ENCODE peak calls at places on chromosomes 1 and 21, in eight cellular contexts. One of them, this sample, is unnamed.

GRCh38 chr1:35882586-35882944 is 444 bp upstream of the AGO1 start:
- DNase-seq in A549: no peak
- DNase-seq in K562: peak
- DNase-seq in HCT116: no peak
- DNase-seq in GM12878: no peak
- DNase-seq in HepG2: no peak
- DNase-seq in SK-N-SH: no peak
- DNase-seq in GM23338: no peak
- DNase-seq in this sample: no peak

GRCh38 chr1:87474098-87474497 is 145.4 kb downstream of the LMO4 start:
- DNase-seq in HepG2: no peak
- DNase-seq in A549: no peak
- DNase-seq in HCT116: no peak
- DNase-seq in K562: no peak
- DNase-seq in SK-N-SH: no peak
- DNase-seq in GM12878: no peak
- DNase-seq in GM23338: no peak
- DNase-seq in this sample: no peak

GRCh38 chr1:25037174-25038074 is 107.3 kb upstream of the RUNX3 start:
- DNase-seq in GM12878: no peak
- DNase-seq in A549: peak
- DNase-seq in SK-N-SH: peak
- DNase-seq in HepG2: peak
- DNase-seq in GM23338: peak
- DNase-seq in K562: peak
- DNase-seq in HCT116: peak
- DNase-seq in this sample: peak

GRCh38 chr1:6464514-6464836 is 1.5 kb downstream of the TNFRSF25 start:
- DNase-seq in A549: no peak
- DNase-seq in GM23338: no peak
- DNase-seq in K562: no peak
- DNase-seq in HCT116: no peak
- DNase-seq in GM12878: no peak
- DNase-seq in SK-N-SH: no peak
- DNase-seq in HepG2: peak
- DNase-seq in this sample: no peak

GRCh38 chr1:62796151-62796680 is 12.3 kb downstream of the ATG4C start:
- DNase-seq in A549: no peak
- DNase-seq in HCT116: no peak
- DNase-seq in SK-N-SH: no peak
- DNase-seq in GM12878: no peak
- DNase-seq in K562: no peak
- DNase-seq in HepG2: no peak
- DNase-seq in GM23338: no peak
- DNase-seq in this sample: no peak

GRCh38 chr1:234970731-234971476 is 157.7 kb downstream of the TOMM20 start:
- DNase-seq in GM23338: peak
- DNase-seq in K562: no peak
- DNase-seq in HepG2: peak
- DNase-seq in A549: no peak
- DNase-seq in SK-N-SH: peak
- DNase-seq in GM12878: no peak
- DNase-seq in HCT116: no peak
- DNase-seq in this sample: no peak

GRCh38 chr21:38831526-38832467 is 26.1 kb downstream of the ETS2 start:
- DNase-seq in HCT116: peak
- DNase-seq in HepG2: peak
- DNase-seq in GM23338: no peak
- DNase-seq in SK-N-SH: no peak
- DNase-seq in GM12878: peak
- DNase-seq in K562: no peak
- DNase-seq in A549: no peak
- DNase-seq in this sample: peak

GRCh38 chr21:42061195-42061865 is 9.8 kb upstream of the UMODL1 start:
- DNase-seq in A549: no peak
- DNase-seq in GM23338: no peak
- DNase-seq in HCT116: no peak
- DNase-seq in K562: no peak
- DNase-seq in GM12878: peak
- DNase-seq in HepG2: no peak
- DNase-seq in SK-N-SH: no peak
- DNase-seq in this sample: peak

GRCh38 chr1:98119793-98120192 is 199.0 kb upstream of the DPYD start:
- DNase-seq in K562: no peak
- DNase-seq in SK-N-SH: no peak
- DNase-seq in A549: no peak
- DNase-seq in HCT116: no peak
- DNase-seq in GM12878: no peak
- DNase-seq in HepG2: no peak
- DNase-seq in GM23338: peak
- DNase-seq in this sample: no peak

DNA sequence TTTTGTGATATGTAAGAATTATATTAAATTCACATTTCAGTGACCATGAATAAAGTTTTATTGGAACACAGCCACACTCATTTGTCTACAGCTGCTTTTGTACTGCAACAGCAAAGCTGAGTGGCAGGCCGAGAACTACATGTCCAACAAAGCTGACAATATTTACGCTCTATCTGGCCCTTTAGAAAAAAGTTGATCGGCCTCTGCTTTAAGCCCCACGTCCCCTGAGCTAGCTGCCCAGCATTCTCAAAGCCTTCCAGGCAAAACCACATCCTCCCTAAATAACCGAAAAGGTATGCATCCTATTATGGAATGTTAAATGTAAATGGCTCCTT is 8.6 kb downstream of the SLC2A1 start:
- DNase-seq in HepG2: no peak
- DNase-seq in GM12878: no peak
- DNase-seq in A549: no peak
- DNase-seq in SK-N-SH: no peak
- DNase-seq in GM23338: no peak
- DNase-seq in K562: no peak
- DNase-seq in HCT116: no peak
- DNase-seq in this sample: no peak
- TF ChIP-seq REST in HepG2: no peak
- TF ChIP-seq REST in GM12878: no peak
- TF ChIP-seq REST in A549: no peak
- TF ChIP-seq REST in SK-N-SH: peak
- TF ChIP-seq REST in GM23338: no peak
- TF ChIP-seq REST in K562: no peak
- TF ChIP-seq REST in HCT116: no peak
- TF ChIP-seq REST in this sample: no peak

DNA sequence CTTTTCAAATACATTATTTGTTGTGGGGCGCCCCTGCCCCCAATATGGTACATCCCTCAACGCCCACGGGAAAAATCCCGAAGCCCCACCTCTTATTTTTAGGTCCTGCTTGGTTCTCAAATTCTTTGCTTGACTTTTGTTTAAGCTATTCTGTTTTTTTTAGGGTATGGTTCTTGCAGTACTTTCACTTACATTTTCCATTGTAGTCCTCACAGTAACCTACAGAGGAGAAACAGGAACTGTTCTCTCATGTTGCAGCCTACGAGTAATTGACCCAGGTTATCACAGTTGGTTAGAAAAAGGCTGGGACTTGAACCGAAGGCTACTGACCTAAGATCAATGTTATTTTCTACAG is 699 bp upstream of the C21orf91 start:
- DNase-seq in HepG2: peak
- DNase-seq in K562: peak
- DNase-seq in SK-N-SH: peak
- DNase-seq in A549: no peak
- DNase-seq in GM23338: peak
- DNase-seq in HCT116: no peak
- DNase-seq in GM12878: no peak
- DNase-seq in this sample: peak
- TF ChIP-seq REST in HepG2: no peak
- TF ChIP-seq REST in K562: no peak
- TF ChIP-seq REST in SK-N-SH: no peak
- TF ChIP-seq REST in A549: no peak
- TF ChIP-seq REST in GM23338: no peak
- TF ChIP-seq REST in HCT116: no peak
- TF ChIP-seq REST in GM12878: no peak
- TF ChIP-seq REST in this sample: no peak

GRCh38 chr1:17135530-17135929 is 16.3 kb upstream of the PADI2 start:
- DNase-seq in A549: no peak
- DNase-seq in GM12878: no peak
- DNase-seq in K562: no peak
- DNase-seq in HCT116: no peak
- DNase-seq in GM23338: no peak
- DNase-seq in SK-N-SH: no peak
- DNase-seq in HepG2: no peak
- DNase-seq in this sample: no peak
- TF ChIP-seq REST in A549: no peak
- TF ChIP-seq REST in GM12878: no peak
- TF ChIP-seq REST in K562: no peak
- TF ChIP-seq REST in HCT116: no peak
- TF ChIP-seq REST in GM23338: no peak
- TF ChIP-seq REST in SK-N-SH: no peak
- TF ChIP-seq REST in HepG2: no peak
- TF ChIP-seq REST in this sample: no peak

GRCh38 chr1:218346391-218347204 is 1.5 kb downstream of the TGFB2 start:
- DNase-seq in HepG2: no peak
- DNase-seq in K562: no peak
- DNase-seq in A549: no peak
- DNase-seq in GM12878: no peak
- DNase-seq in SK-N-SH: no peak
- DNase-seq in GM23338: peak
- DNase-seq in HCT116: no peak
- DNase-seq in this sample: no peak
- TF ChIP-seq REST in HepG2: no peak
- TF ChIP-seq REST in K562: no peak
- TF ChIP-seq REST in A549: peak
- TF ChIP-seq REST in GM12878: no peak
- TF ChIP-seq REST in SK-N-SH: no peak
- TF ChIP-seq REST in GM23338: no peak
- TF ChIP-seq REST in HCT116: no peak
- TF ChIP-seq REST in this sample: no peak

GRCh38 chr1:202575906-202576653 is 134.2 kb downstream of the SYT2 start:
- DNase-seq in GM23338: no peak
- DNase-seq in K562: no peak
- DNase-seq in HCT116: no peak
- DNase-seq in HepG2: no peak
- DNase-seq in SK-N-SH: peak
- DNase-seq in GM12878: no peak
- DNase-seq in A549: no peak
- DNase-seq in this sample: no peak

GRCh38 chr1:202576816-202577215 is 133.4 kb downstream of the SYT2 start:
- DNase-seq in HepG2: peak
- DNase-seq in SK-N-SH: no peak
- DNase-seq in K562: no peak
- DNase-seq in HCT116: no peak
- DNase-seq in GM23338: no peak
- DNase-seq in GM12878: no peak
- DNase-seq in A549: no peak
- DNase-seq in this sample: peak

GRCh38 chr1:202578001-202578500 is 132.2 kb downstream of the SYT2 start:
- DNase-seq in HCT116: no peak
- DNase-seq in SK-N-SH: no peak
- DNase-seq in A549: no peak
- DNase-seq in GM12878: no peak
- DNase-seq in K562: no peak
- DNase-seq in HepG2: no peak
- DNase-seq in GM23338: peak
- DNase-seq in this sample: no peak

GRCh38 chr1:202578565-202578964 is 131.7 kb downstream of the SYT2 start:
- DNase-seq in K562: no peak
- DNase-seq in GM12878: no peak
- DNase-seq in HepG2: no peak
- DNase-seq in A549: no peak
- DNase-seq in SK-N-SH: no peak
- DNase-seq in GM23338: no peak
- DNase-seq in HCT116: no peak
- DNase-seq in this sample: no peak

GRCh38 chr1:202577381-202577780 is 132.9 kb downstream of the SYT2 start:
- DNase-seq in K562: peak
- DNase-seq in HepG2: no peak
- DNase-seq in HCT116: no peak
- DNase-seq in GM12878: no peak
- DNase-seq in SK-N-SH: no peak
- DNase-seq in GM23338: peak
- DNase-seq in A549: no peak
- DNase-seq in this sample: no peak
- TF ChIP-seq REST in K562: no peak
- TF ChIP-seq REST in HepG2: no peak
- TF ChIP-seq REST in HCT116: no peak
- TF ChIP-seq REST in GM12878: no peak
- TF ChIP-seq REST in SK-N-SH: no peak
- TF ChIP-seq REST in GM23338: no peak
- TF ChIP-seq REST in A549: no peak
- TF ChIP-seq REST in this sample: no peak

DNA sequence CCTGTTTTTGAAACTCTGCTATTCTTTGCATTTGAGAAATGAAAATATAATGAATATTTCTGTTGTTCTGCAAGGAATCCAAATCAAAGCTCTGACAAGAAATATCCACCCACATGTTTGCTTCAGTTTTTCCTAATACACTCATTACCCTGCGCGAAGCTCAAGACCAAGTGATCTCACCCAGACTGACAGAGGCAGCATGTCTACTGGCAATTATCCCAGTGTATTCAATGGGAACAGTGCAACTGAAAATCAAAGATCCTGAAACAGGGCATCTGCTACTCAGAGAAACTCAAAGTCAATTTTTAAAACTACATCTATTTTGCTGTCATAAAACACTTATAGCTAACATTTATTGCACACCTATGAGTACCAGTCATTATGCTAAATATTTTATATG is 321.0 kb upstream of the LRRC7 start:
- DNase-seq in SK-N-SH: no peak
- DNase-seq in GM23338: no peak
- DNase-seq in A549: no peak
- DNase-seq in K562: no peak
- DNase-seq in HCT116: no peak
- DNase-seq in HepG2: no peak
- DNase-seq in GM12878: no peak
- DNase-seq in this sample: no peak
- TF ChIP-seq REST in SK-N-SH: no peak
- TF ChIP-seq REST in GM23338: no peak
- TF ChIP-seq REST in A549: no peak
- TF ChIP-seq REST in K562: no peak
- TF ChIP-seq REST in HCT116: no peak
- TF ChIP-seq REST in HepG2: no peak
- TF ChIP-seq REST in GM12878: no peak
- TF ChIP-seq REST in this sample: no peak

This sample was measured in HL-60.